ENCODE peak calls at places on chromosomes 7 and 10, in five cellular contexts. One of them, this sample, is unnamed.

GRCh38 chr7:56175086-56175760 is 59.0 kb upstream of the NUPR2 start:
- DNase-seq in GOT3: no peak
- DNase-seq in fibroblast of mammary gland: no peak
- DNase-seq in T-helper 9 cell: no peak
- DNase-seq in NCI-H2081: no peak
- DNase-seq in this sample: peak

GRCh38 chr7:134637934-134638719 is 8.5 kb upstream of the BPGM start:
- DNase-seq in GOT3: no peak
- DNase-seq in T-helper 9 cell: no peak
- DNase-seq in NCI-H2081: no peak
- DNase-seq in fibroblast of mammary gland: no peak
- DNase-seq in this sample: no peak

GRCh38 chr10:52464725-52465124 is 150.6 kb downstream of the DKK1 start:
- DNase-seq in fibroblast of mammary gland: no peak
- DNase-seq in T-helper 9 cell: no peak
- DNase-seq in NCI-H2081: no peak
- DNase-seq in GOT3: no peak
- DNase-seq in this sample: no peak

GRCh38 chr10:101670635-101671034 is 24.3 kb downstream of the FBXW4 start:
- DNase-seq in GOT3: no peak
- DNase-seq in fibroblast of mammary gland: no peak
- DNase-seq in NCI-H2081: no peak
- DNase-seq in T-helper 9 cell: no peak
- DNase-seq in this sample: no peak

GRCh38 chr7:1267016-1267900 is 34.6 kb downstream of the UNCX start:
- DNase-seq in T-helper 9 cell: no peak
- DNase-seq in GOT3: no peak
- DNase-seq in NCI-H2081: no peak
- DNase-seq in fibroblast of mammary gland: no peak
- DNase-seq in this sample: no peak

GRCh38 chr7:125847706-125848105 is 918.1 kb upstream of the POT1 start:
- DNase-seq in fibroblast of mammary gland: no peak
- DNase-seq in GOT3: no peak
- DNase-seq in T-helper 9 cell: no peak
- DNase-seq in NCI-H2081: no peak
- DNase-seq in this sample: no peak

GRCh38 chr10:119306514-119306951 is 99.2 kb downstream of the GRK5 start:
- DNase-seq in NCI-H2081: no peak
- DNase-seq in fibroblast of mammary gland: no peak
- DNase-seq in T-helper 9 cell: peak
- DNase-seq in GOT3: no peak
- DNase-seq in this sample: no peak

GRCh38 chr7:84105582-84105981 is 89.0 kb downstream of the SEMA3A start:
- DNase-seq in NCI-H2081: no peak
- DNase-seq in T-helper 9 cell: no peak
- DNase-seq in GOT3: no peak
- DNase-seq in fibroblast of mammary gland: peak
- DNase-seq in this sample: no peak

GRCh38 chr7:149781921-149782320 is 8.5 kb upstream of the ZNF467 start:
- DNase-seq in GOT3: no peak
- DNase-seq in fibroblast of mammary gland: no peak
- DNase-seq in T-helper 9 cell: no peak
- DNase-seq in NCI-H2081: no peak
- DNase-seq in this sample: no peak

GRCh38 chr7:74371381-74372059 is 82.2 kb upstream of the GTF2IRD1 start:
- DNase-seq in GOT3: no peak
- DNase-seq in NCI-H2081: peak
- DNase-seq in fibroblast of mammary gland: no peak
- DNase-seq in T-helper 9 cell: no peak
- DNase-seq in this sample: no peak

GRCh38 chr10:113897693-113898618 is 43.5 kb downstream of the NHLRC2 start:
- DNase-seq in fibroblast of mammary gland: no peak
- DNase-seq in NCI-H2081: no peak
- DNase-seq in GOT3: no peak
- DNase-seq in T-helper 9 cell: no peak
- DNase-seq in this sample: no peak

GRCh38 chr7:15829689-15830088 is 143.2 kb upstream of the MEOX2 start:
- DNase-seq in GOT3: no peak
- DNase-seq in fibroblast of mammary gland: peak
- DNase-seq in NCI-H2081: no peak
- DNase-seq in T-helper 9 cell: no peak
- DNase-seq in this sample: no peak

This sample was measured in SK-N-DZ.